ENCODE peak calls at places on chromosomes 4 and X, in six cellular contexts. R is pancreas, I is RWPE1, X is cardiac muscle cell, B is mammary epithelial cell, E is heart left ventricle. D is an unnamed sample.

GRCh38 chrX:56947695-56948094 is 47.6 kb downstream of the SPIN3 start:
- DNase-seq in R (no peak), X (no peak), B (peak; percentile 48), E (no peak), I (peak; percentile 6), D (no peak)

GRCh38 chrX:70030242-70030823 is 19.4 kb downstream of the AWAT2 start:
- DNase-seq in E (peak; percentile 35), B (peak; percentile 51), X (peak; percentile 78), R (peak; percentile 54), I (peak; percentile 26), D (no peak)

GRCh38 chr4:147182041-147182440 is 236.4 kb upstream of the TTC29 start:
- DNase-seq in R (no peak), E (no peak), I (no peak), B (no peak), X (no peak), D (no peak)

GRCh38 chr4:6416518-6417286 is 55.7 kb downstream of the PPP2R2C start:
- DNase-seq in E (no peak), X (no peak), B (no peak), R (no peak), I (no peak), D (no peak)

GRCh38 chrX:17520206-17520605 is 145.2 kb downstream of the NHS start:
- DNase-seq in R (no peak), B (no peak), E (no peak), X (no peak), I (no peak), D (no peak)

GRCh38 chrX:91414710-91415109 is 19.9 kb upstream of the PABPC5 start:
- DNase-seq in R (peak; percentile 11), I (no peak), E (no peak), X (no peak), B (no peak), D (no peak)

GRCh38 chrX:118347131-118347530 is 1.2 kb downstream of the WDR44 start:
- DNase-seq in B (peak; percentile 49), I (peak; percentile 34), X (peak; percentile 56), R (no peak), E (no peak), D (no peak)

GRCh38 chr4:10285028-10285427 is 168.4 kb upstream of the WDR1 start:
- DNase-seq in E (no peak), I (peak; percentile 8), X (no peak), R (no peak), B (peak; percentile 74), D (no peak)

GRCh38 chr4:6674500-6675149 is 19.1 kb upstream of the S100P start:
- DNase-seq in E (no peak), R (peak; percentile 49), X (peak; percentile 27), B (peak; percentile 70), I (peak; percentile 38), D (no peak)

GRCh38 chr4:26424143-26424542 is 66.1 kb downstream of the CCKAR start:
- DNase-seq in I (no peak), R (no peak), X (no peak), E (no peak), B (no peak), D (no peak)

GRCh38 chr4:159593157-159593556 is 490.3 kb downstream of the RAPGEF2 start:
- DNase-seq in B (no peak), X (no peak), R (no peak), E (no peak), I (no peak), D (no peak)

GRCh38 chrX:37684918-37685317 is 673 bp upstream of the XK start:
- DNase-seq in B (no peak), E (no peak), X (no peak), I (no peak), R (no peak), D (no peak)

GRCh38 chr4:171715973-171716372 is 97.2 kb upstream of the GALNTL6 start:
- DNase-seq in R (no peak), X (no peak), B (no peak), I (no peak), E (no peak), D (no peak)

GRCh38 chrX:66625525-66625924 is 13.4 kb downstream of the EDA2R start:
- DNase-seq in X (no peak), R (no peak), E (no peak), I (no peak), B (no peak), D (no peak)

GRCh38 chr4:109444182-109444844 is 10.7 kb downstream of the SEC24B start:
- DNase-seq in B (no peak), X (no peak), E (no peak), R (no peak), I (no peak), D (no peak)

GRCh38 chr4:4259484-4260100 is 11.6 kb upstream of the TMEM128 start:
- DNase-seq in X (no peak), E (no peak), B (no peak), R (no peak), I (no peak), D (no peak)

GRCh38 chr4:153082322-153083301 is 121.6 kb upstream of the TRIM2 start:
- DNase-seq in X (no peak), R (no peak), B (peak; percentile 66), I (no peak), E (no peak), D (no peak)

GRCh38 chr4:13484749-13485345 is 707 bp upstream of the RAB28 start:
- DNase-seq in R (no peak), B (no peak), I (no peak), X (peak; percentile 56), E (no peak), D (no peak)

GRCh38 chrX:39450578-39450977 is 647.2 kb downstream of the BCOR start:
- DNase-seq in E (no peak), R (no peak), X (no peak), B (no peak), I (no peak), D (no peak)

GRCh38 chr4:94459462-94460161 is 7.9 kb downstream of the PDLIM5 start:
- DNase-seq in E (no peak), B (peak; percentile 48), X (no peak), R (no peak), I (no peak), D (no peak)

GRCh38 chr4:108900018-108900417 is 137.2 kb upstream of the ETNPPL start:
- DNase-seq in X (no peak), I (no peak), E (no peak), R (no peak), B (no peak), D (no peak)

GRCh38 chrX:152901816-152902501 is 4.1 kb downstream of the ZNF185 start:
- DNase-seq in E (no peak), R (no peak), I (no peak), X (no peak), B (no peak), D (no peak)

GRCh38 chr4:8589336-8589735 is 3.2 kb upstream of the CPZ start:
- DNase-seq in E (no peak), X (no peak), R (no peak), I (no peak), B (no peak), D (peak; percentile 74)

GRCh38 chrX:14963447-14964236 is 90.4 kb downstream of the MOSPD2 start:
- DNase-seq in R (no peak), X (peak; percentile 7), I (peak; percentile 26), B (peak; percentile 90), E (no peak), D (no peak)

GRCh38 chrX:24253030-24253429 is 60.8 kb downstream of the SUPT20HL2 start:
- DNase-seq in B (no peak), X (no peak), R (no peak), E (no peak), I (no peak), D (no peak)

GRCh38 chr4:7432531-7433375 is 2.0 kb downstream of the PSAPL1 start:
- DNase-seq in R (no peak), B (no peak), X (no peak), E (no peak), I (no peak), D (no peak)

DNA sequence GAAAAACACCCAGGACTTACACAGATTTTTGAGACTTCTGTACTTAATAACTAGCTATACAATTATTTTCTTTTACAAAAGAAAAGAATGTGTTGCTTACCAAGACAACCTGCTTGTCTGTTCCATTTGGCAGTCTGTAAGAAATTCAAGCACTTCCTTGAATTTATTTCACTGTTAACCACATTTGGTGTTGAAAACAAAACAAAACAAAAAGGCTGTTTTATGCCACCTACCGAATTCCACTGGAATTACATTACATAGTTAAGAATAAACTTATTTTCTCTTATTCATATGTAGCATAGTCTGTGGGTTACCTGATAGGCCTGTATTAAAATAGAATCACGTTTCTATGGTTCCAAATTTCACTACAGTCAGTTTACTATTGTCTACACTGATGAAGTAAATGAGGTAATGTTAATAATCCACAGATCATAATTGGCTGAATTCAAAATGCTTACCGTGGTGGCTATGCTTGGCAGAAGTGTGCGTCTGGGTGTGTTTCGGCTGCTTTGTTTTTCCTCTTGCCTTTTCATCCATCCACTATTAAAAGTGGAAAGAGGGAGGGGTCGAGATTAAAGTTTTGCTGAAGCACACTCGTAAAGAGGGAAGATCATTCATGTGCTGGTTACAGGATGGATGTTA is at the start of gene TLR1:
- DNase-seq in I (peak; percentile 15), B (peak; percentile 43), E (no peak), X (peak; percentile 81), R (no peak), D (no peak)
- H3K27ac ChIP-seq in I (no peak within 1 kb of the TSS), B (peak within 1 kb of the TSS; percentile 47), E (peak within 1 kb of the TSS; percentile 93), X (no peak within 1 kb of the TSS), R (peak within 1 kb of the TSS; percentile 47), D (peak within 1 kb of the TSS; percentile 84)

GRCh38 chr4:54063737-54064316 is 578 bp downstream of the CHIC2 start:
- DNase-seq in E (peak; percentile 35), X (no peak), R (peak; percentile 27), B (peak; percentile 34), I (no peak), D (peak; percentile 80)

GRCh38 chr4:54064317-54065275 is at the start of gene CHIC2:
- DNase-seq in B (peak; percentile 94), E (peak; percentile 97), I (peak; percentile 88), X (peak; percentile 97), R (peak; percentile 95), D (peak; percentile 96)

GRCh38 chr4:54066718-54067129 is 2.3 kb upstream of the CHIC2 start:
- DNase-seq in I (no peak), R (no peak), X (no peak), E (no peak), B (no peak), D (no peak)

GRCh38 chr4:54066088-54066415 is 1.6 kb upstream of the CHIC2 start:
- DNase-seq in I (no peak), E (no peak), B (no peak), X (no peak), R (no peak), D (no peak)

GRCh38 chr4:54065282-54066087 is 1.1 kb upstream of the CHIC2 start:
- DNase-seq in X (peak; percentile 41), B (peak; percentile 38), R (no peak), I (no peak), E (no peak), D (no peak)
- TF ChIP-seq CTCF in X (no peak), B (no peak), R (no peak), I (no peak), E (no peak), D (no peak)

GRCh38 chr4:15907430-15907829 is 31.1 kb downstream of the FGFBP1 start:
- DNase-seq in B (no peak), I (no peak), R (no peak), X (no peak), E (no peak), D (no peak)
- H3K27ac ChIP-seq in B (peak overlapping the region; percentile 99), I (peak overlapping the region; percentile 96), R (no peak overlapping the region), X (no peak overlapping the region), E (no peak overlapping the region), D (no peak overlapping the region)

DNA sequence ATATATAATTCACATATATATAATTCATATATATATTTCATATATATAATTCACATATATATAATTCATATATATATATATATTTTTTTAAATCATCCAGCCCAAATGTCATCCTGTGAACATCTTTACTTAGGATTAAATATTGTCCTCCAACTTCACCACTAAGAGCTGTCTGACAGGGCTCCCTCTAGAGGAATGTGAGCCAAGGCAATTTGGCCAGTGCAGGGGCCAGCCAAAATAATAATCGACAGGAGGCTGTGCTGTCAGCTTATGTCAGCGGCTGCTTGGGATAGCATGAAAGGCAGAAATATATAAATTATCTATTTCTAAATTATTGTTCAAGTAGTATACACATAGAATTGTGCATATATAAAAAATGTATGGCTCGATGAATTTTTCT is 29.5 kb downstream of the EGFL6 start:
- DNase-seq in B (peak; percentile 9), X (peak; percentile 6), E (no peak), R (no peak), I (no peak), D (no peak)
- TF ChIP-seq CTCF in B (peak; percentile 60), X (peak; percentile 25), E (no peak), R (no peak), I (no peak), D (no peak)

D was measured in suprapubic skin.